ENCODE peak calls at places on chromosomes 6 and 20, in six cellular contexts. X is SK-MEL-5; Y is foreskin fibroblast; P is stimulated activated CD8-positive, alpha-beta memory T cell treated with anti-CD3 and anti-CD28 coated beads, Interleukin-4, amount 100 ng/mL, for 24 hours; W is natural killer cell; Q is fibroblast of lung. R is an unnamed sample.

GRCh38 chr6:28978959-28979561 is 26.1 kb downstream of the ZNF311 start:
- DNase-seq in Q (no peak), X (no peak), P (no peak), Y (no peak), W (no peak), R (no peak)

GRCh38 chr6:154397491-154398195 is 41.0 kb upstream of the IPCEF1 start:
- DNase-seq in X (no peak), Q (no peak), Y (no peak), P (no peak), W (no peak), R (no peak)

GRCh38 chr6:138240476-138241245 is 22.4 kb upstream of the PBOV1 start:
- DNase-seq in Q (no peak), Y (peak), W (no peak), P (no peak), X (no peak), R (no peak)

GRCh38 chr6:3406928-3407809 is 49.7 kb downstream of the SLC22A23 start:
- DNase-seq in Q (no peak), P (no peak), X (no peak), Y (no peak), W (no peak), R (no peak)

GRCh38 chr20:51526754-51527153 is 15.8 kb downstream of the NFATC2 start:
- DNase-seq in P (no peak), Y (no peak), Q (no peak), X (no peak), W (no peak), R (no peak)

GRCh38 chr20:57153238-57153905 is 113.1 kb downstream of the BMP7 start:
- DNase-seq in W (no peak), Q (no peak), X (no peak), P (no peak), Y (no peak), R (no peak)

GRCh38 chr20:19283503-19283902 is 71.1 kb downstream of the SLC24A3 start:
- DNase-seq in Q (no peak), X (no peak), P (no peak), Y (no peak), W (no peak), R (no peak)

GRCh38 chr6:26223677-26224546 is 136.7 kb downstream of the HFE start:
- DNase-seq in P (peak), W (no peak), Q (peak), X (peak), Y (peak), R (peak)

GRCh38 chr6:27759930-27760329 is 152.3 kb downstream of the OR2B2 start:
- DNase-seq in Y (no peak), P (no peak), X (no peak), W (no peak), Q (no peak), R (no peak)

GRCh38 chr6:87982134-87982533 is 65.5 kb upstream of the SPACA1 start:
- DNase-seq in Q (no peak), P (no peak), X (no peak), Y (peak), W (no peak), R (no peak)

GRCh38 chr6:153059757-153060156 is 57.2 kb upstream of the MTRF1L start:
- DNase-seq in W (no peak), P (no peak), Q (peak), X (peak), Y (no peak), R (no peak)

GRCh38 chr6:157558487-157559200 is 177.7 kb downstream of the ZDHHC14 start:
- DNase-seq in Y (no peak), P (no peak), Q (no peak), W (no peak), X (no peak), R (no peak)

GRCh38 chr20:58550661-58551060 is 35.5 kb upstream of the APCDD1L start:
- DNase-seq in Q (peak), Y (peak), X (no peak), P (no peak), W (no peak), R (no peak)

GRCh38 chr6:45555981-45556771 is 178.4 kb upstream of the SUPT3H start:
- DNase-seq in X (no peak), W (no peak), Y (peak), P (no peak), Q (peak), R (no peak)

GRCh38 chr6:123812621-123813020 is 9.0 kb downstream of the NKAIN2 start:
- DNase-seq in W (no peak), Y (no peak), P (no peak), X (peak), Q (no peak), R (peak)

GRCh38 chr6:165345700-165346099 is 36.3 kb upstream of the C6orf118 start:
- DNase-seq in P (no peak), Q (no peak), Y (no peak), X (no peak), W (no peak), R (no peak)

GRCh38 chr6:91117550-91117949 is 530.7 kb upstream of the MAP3K7 start:
- DNase-seq in P (no peak), X (no peak), W (no peak), Y (no peak), Q (no peak), R (no peak)

GRCh38 chr6:28764014-28764723 is 159.6 kb downstream of the TRIM27 start:
- DNase-seq in X (peak), Q (no peak), W (no peak), P (no peak), Y (no peak), R (no peak)

GRCh38 chr6:6771224-6771915 is 182.8 kb downstream of the LY86 start:
- DNase-seq in P (no peak), W (no peak), Q (no peak), X (peak), Y (no peak), R (peak)

GRCh38 chr6:5175635-5176034 is 85.1 kb downstream of the LYRM4 start:
- DNase-seq in P (no peak), Y (no peak), Q (no peak), W (peak), X (no peak), R (no peak)

GRCh38 chr6:138036955-138037592 is 70.1 kb downstream of the PERP start:
- DNase-seq in X (peak), W (no peak), Y (peak), P (no peak), Q (no peak), R (peak)

GRCh38 chr20:19885981-19886665 is 128.1 kb downstream of the RIN2 start:
- DNase-seq in Q (peak), X (no peak), W (no peak), Y (peak), P (no peak), R (no peak)

GRCh38 chr6:107495196-107495643 is 5.3 kb downstream of the SOBP start:
- DNase-seq in X (no peak), W (no peak), Q (peak), P (no peak), Y (peak), R (no peak)

GRCh38 chr6:104884867-104885517 is 25.3 kb upstream of the HACE1 start:
- DNase-seq in Y (peak), P (no peak), X (no peak), Q (no peak), W (no peak), R (no peak)

GRCh38 chr6:34560366-34561226 is 4.5 kb upstream of the SPDEF start:
- DNase-seq in W (no peak), Y (peak), P (no peak), X (peak), Q (peak), R (peak)

GRCh38 chr6:128114164-128114563 is 213.3 kb upstream of the THEMIS start:
- DNase-seq in Q (no peak), P (no peak), Y (peak), X (no peak), W (no peak), R (no peak)

GRCh38 chr6:129967427-129967826 is 51.0 kb upstream of the L3MBTL3 start:
- DNase-seq in X (no peak), W (no peak), Q (no peak), Y (no peak), P (no peak), R (no peak)

GRCh38 chr20:2519115-2519815 is 10.6 kb upstream of the ZNF343 start:
- DNase-seq in P (no peak), W (no peak), Y (peak), Q (peak), X (no peak), R (peak)

GRCh38 chr6:31585531-31585930 is 546 bp upstream of the LST1 start:
- DNase-seq in P (no peak), X (peak), W (no peak), Q (no peak), Y (peak), R (no peak)

GRCh38 chr6:34595332-34596090 is 39.4 kb upstream of the SPDEF start:
- DNase-seq in Y (peak), Q (no peak), W (no peak), P (no peak), X (no peak), R (no peak)

GRCh38 chr20:36754656-36755222 is 8.8 kb upstream of the NDRG3 start:
- DNase-seq in W (no peak), P (no peak), Q (peak), Y (peak), X (peak), R (peak)

GRCh38 chr6:81158956-81159355 is 593.5 kb downstream of the TENT5A start:
- DNase-seq in Y (no peak), Q (no peak), X (no peak), P (no peak), W (no peak), R (no peak)

GRCh38 chr6:150165020-150165702 is 22.3 kb downstream of the PPP1R14C start:
- DNase-seq in W (no peak), Y (no peak), P (no peak), X (no peak), Q (no peak), R (no peak)

GRCh38 chr6:166751051-166751595 is 124.1 kb upstream of the RPS6KA2 start:
- DNase-seq in P (peak), Q (no peak), X (no peak), W (no peak), Y (no peak), R (no peak)

GRCh38 chr6:22784611-22785010 is 215.2 kb downstream of the HDGFL1 start:
- DNase-seq in P (no peak), Y (no peak), Q (peak), W (no peak), X (peak), R (no peak)

GRCh38 chr20:32064667-32065066 is 12.6 kb downstream of the HCK start:
- DNase-seq in P (no peak), Y (no peak), W (no peak), Q (no peak), X (no peak), R (no peak)

R was measured in foreskin melanocyte.